ENCODE peak calls at places on chromosomes 13 and 19, in nine cellular contexts. I, O, Y, N, X, U, M, A and B are unnamed samples.

GRCh38 chr13:21181671-21182070 is 5.2 kb downstream of the MRPL57 start:
- DNase-seq in M (no peak), X (no peak), A (no peak), O (no peak), I (no peak), Y (no peak), U (no peak), N (no peak), B (no peak)

GRCh38 chr13:18995259-18995873 is 186.3 kb downstream of the TUBA3C start:
- DNase-seq in U (no peak), N (no peak), Y (no peak), O (no peak), I (no peak), A (no peak), X (peak), M (no peak), B (no peak)

GRCh38 chr13:110392510-110393233 is 85.6 kb downstream of the COL4A2 start:
- DNase-seq in I (no peak), X (no peak), A (peak), N (no peak), U (no peak), M (peak), Y (no peak), O (no peak), B (no peak)

GRCh38 chr13:113441661-113442060 is 11.6 kb downstream of the ADPRHL1 start:
- DNase-seq in N (no peak), X (no peak), I (no peak), U (no peak), Y (no peak), M (no peak), O (no peak), A (no peak), B (no peak)

GRCh38 chr19:771332-771785 is 20.4 kb downstream of the MISP start:
- DNase-seq in M (peak), Y (peak), A (no peak), O (peak), N (no peak), X (no peak), I (no peak), U (peak), B (no peak)

GRCh38 chr13:36344886-36345437 is 1.2 kb downstream of the SPART start:
- DNase-seq in A (no peak), M (peak), O (peak), X (no peak), I (no peak), U (no peak), N (no peak), Y (no peak), B (no peak)

GRCh38 chr19:11538232-11539036 is at the start of gene CNN1:
- DNase-seq in N (no peak), M (peak), I (peak), X (no peak), O (peak), U (no peak), A (peak), Y (no peak), B (no peak)

GRCh38 chr13:75618308-75618707 is 17.8 kb upstream of the LMO7 start:
- DNase-seq in X (no peak), I (no peak), O (no peak), A (no peak), Y (no peak), M (no peak), U (no peak), N (no peak), B (no peak)

GRCh38 chr19:906480-906879 is 6.5 kb downstream of the R3HDM4 start:
- DNase-seq in M (no peak), N (no peak), U (no peak), Y (peak), A (no peak), X (no peak), I (no peak), O (no peak), B (no peak)

GRCh38 chr19:37654525-37654832 is 786 bp downstream of the ZFP30 start:
- DNase-seq in M (peak), O (peak), Y (no peak), U (no peak), A (peak), I (no peak), N (no peak), X (no peak), B (no peak)

GRCh38 chr19:5244351-5244750 is 96.3 kb downstream of the PTPRS start:
- DNase-seq in A (no peak), Y (no peak), I (no peak), M (no peak), O (no peak), X (no peak), N (no peak), U (no peak), B (no peak)

GRCh38 chr19:19662866-19663291 is 597 bp downstream of the ATP13A1 start:
- DNase-seq in A (peak), X (no peak), N (no peak), Y (no peak), M (no peak), O (no peak), I (no peak), U (no peak), B (no peak)

GRCh38 chr13:98717256-98717655 is 35.2 kb downstream of the SLC15A1 start:
- DNase-seq in A (no peak), O (no peak), I (no peak), Y (no peak), N (no peak), M (no peak), X (no peak), U (no peak), B (no peak)

GRCh38 chr19:3358392-3358918 is 7.9 kb upstream of the NFIC start:
- DNase-seq in I (no peak), Y (no peak), U (no peak), A (no peak), M (no peak), X (peak), N (no peak), O (no peak), B (no peak)

GRCh38 chr19:56119585-56119978 is 1.5 kb downstream of the ZNF787 start:
- DNase-seq in U (no peak), X (peak), O (no peak), N (no peak), I (no peak), M (peak), Y (no peak), A (peak), B (no peak)

GRCh38 chr13:30103161-30103858 is 204.0 kb downstream of the KATNAL1 start:
- DNase-seq in I (no peak), N (no peak), Y (no peak), M (peak), U (no peak), X (no peak), O (no peak), A (no peak), B (no peak)

GRCh38 chr13:100300708-100301107 is 211.8 kb downstream of the PCCA start:
- DNase-seq in U (no peak), N (no peak), O (no peak), M (no peak), A (no peak), Y (no peak), X (no peak), I (no peak), B (no peak)

GRCh38 chr13:45828253-45828968 is 23.1 kb downstream of the SIAH3 start:
- DNase-seq in X (no peak), O (no peak), N (no peak), A (no peak), I (no peak), Y (no peak), U (no peak), M (no peak), B (no peak)

GRCh38 chr13:51858433-51859247 is 3.1 kb upstream of the CCDC70 start:
- DNase-seq in O (no peak), A (no peak), X (no peak), I (no peak), M (peak), N (no peak), Y (no peak), U (no peak), B (no peak)

GRCh38 chr13:112624040-112624439 is 36.1 kb upstream of the TUBGCP3 start:
- DNase-seq in M (no peak), I (no peak), O (no peak), A (no peak), X (no peak), Y (no peak), N (no peak), U (no peak), B (no peak)

GRCh38 chr19:30037835-30038234 is 95.8 kb downstream of the URI1 start:
- DNase-seq in M (no peak), Y (no peak), A (no peak), U (no peak), X (no peak), N (no peak), O (no peak), I (no peak), B (no peak)

GRCh38 chr13:42832341-42833153 is 51.2 kb downstream of the FAM216B start:
- DNase-seq in O (no peak), Y (no peak), A (no peak), M (peak), N (no peak), X (peak), U (no peak), I (peak), B (no peak)

GRCh38 chr19:32890841-32891240 is 21.3 kb upstream of the SLC7A9 start:
- DNase-seq in A (no peak), X (no peak), Y (no peak), I (no peak), M (no peak), O (no peak), N (no peak), U (no peak), B (no peak)